ENCODE peak calls at places on chromosomes 11 and 22, in six cellular contexts. A, E, C, T, J and V are unnamed samples.

GRCh38 chr22:46145896-46146295 is 4.4 kb upstream of the PPARA start:
- DNase-seq in A (no peak), T (no peak), E (no peak), C (no peak), J (no peak), V (no peak)

GRCh38 chr11:116148056-116148455 is 624.7 kb downstream of the BUD13 start:
- DNase-seq in E (peak), J (no peak), A (no peak), T (no peak), C (no peak), V (peak)

GRCh38 chr11:70713988-70714665 is 315.8 kb downstream of the CTTN start:
- DNase-seq in E (peak), A (no peak), J (no peak), C (no peak), T (no peak), V (no peak)

GRCh38 chr11:74182635-74183034 is 11.5 kb downstream of the PPME1 start:
- DNase-seq in J (no peak), A (no peak), T (no peak), C (no peak), E (no peak), V (no peak)

GRCh38 chr11:72833792-72834501 is 19.7 kb downstream of the ATG16L2 start:
- DNase-seq in T (no peak), E (no peak), J (no peak), A (no peak), C (no peak), V (peak)

GRCh38 chr11:34654491-34655334 is 33.8 kb downstream of the EHF start:
- DNase-seq in J (no peak), C (peak), T (no peak), E (peak), A (peak), V (peak)

GRCh38 chr22:41517172-41518047 is 26.9 kb downstream of the POLR3H start:
- DNase-seq in A (peak), T (peak), E (peak), C (peak), J (no peak), V (peak)

GRCh38 chr11:66715346-66716085 is 13.5 kb downstream of the SPTBN2 start:
- DNase-seq in C (no peak), A (no peak), T (no peak), J (no peak), E (no peak), V (no peak)

GRCh38 chr11:70028147-70028855 is 49.8 kb upstream of the ANO1 start:
- DNase-seq in E (no peak), T (no peak), C (no peak), J (no peak), A (no peak), V (peak)

GRCh38 chr22:18076060-18076497 is 1.7 kb upstream of the PEX26 start:
- DNase-seq in E (peak), A (peak), C (peak), T (peak), J (no peak), V (peak)

GRCh38 chr11:1521382-1522080 is 35.0 kb upstream of the MOB2 start:
- DNase-seq in A (no peak), C (no peak), J (no peak), T (no peak), E (no peak), V (no peak)

GRCh38 chr22:46748948-46749681 is 11.1 kb upstream of the CERK start:
- DNase-seq in C (no peak), J (no peak), T (peak), A (no peak), E (no peak), V (no peak)

GRCh38 chr11:68978931-68979591 is 1.7 kb downstream of the MRGPRD start:
- DNase-seq in T (peak), C (no peak), J (no peak), A (no peak), E (no peak), V (peak)

GRCh38 chr11:110858556-110858921 is 146.3 kb upstream of the ARHGAP20 start:
- DNase-seq in E (no peak), T (no peak), C (no peak), J (no peak), A (no peak), V (peak)

GRCh38 chr11:17753153-17753552 is 18.6 kb downstream of the KCNC1 start:
- DNase-seq in J (no peak), A (no peak), C (no peak), T (no peak), E (no peak), V (no peak)

GRCh38 chr22:22952531-22953295 is 65.1 kb downstream of the IGLL5 start:
- DNase-seq in J (no peak), E (no peak), A (no peak), T (no peak), C (no peak), V (no peak)

GRCh38 chr11:61372659-61373058 is 10.5 kb downstream of the TMEM138 start:
- DNase-seq in A (no peak), C (no peak), J (no peak), T (no peak), E (no peak), V (no peak)

GRCh38 chr22:39416319-39416718 is 16.7 kb downstream of the TAB1 start:
- DNase-seq in J (no peak), A (no peak), C (no peak), E (peak), T (no peak), V (no peak)

GRCh38 chr11:75768909-75769771 is 562 bp downstream of the DGAT2 start:
- DNase-seq in J (no peak), E (peak), C (no peak), T (no peak), A (no peak), V (no peak)

GRCh38 chr22:44818727-44819126 is 66.4 kb downstream of the ARHGAP8 start:
- DNase-seq in E (no peak), J (no peak), T (no peak), C (no peak), A (no peak), V (no peak)

GRCh38 chr22:30485362-30485988 is 13.7 kb upstream of the SEC14L3 start:
- DNase-seq in J (peak), T (peak), C (no peak), E (peak), A (peak), V (peak)

GRCh38 chr11:2557381-2557780 is 112.6 kb downstream of the KCNQ1 start:
- DNase-seq in E (no peak), C (no peak), T (peak), J (no peak), A (no peak), V (no peak)

GRCh38 chr11:17979770-17980371 is 33.0 kb downstream of the SERGEF start:
- DNase-seq in A (peak), T (peak), J (no peak), C (peak), E (peak), V (no peak)

GRCh38 chr11:127890026-127890611 is 697.2 kb downstream of the ETS1 start:
- DNase-seq in E (no peak), A (no peak), T (no peak), J (no peak), C (no peak), V (no peak)

GRCh38 chr11:67276821-67277230 is 10.6 kb downstream of the GRK2 start:
- DNase-seq in C (no peak), E (peak), T (peak), A (no peak), J (peak), V (no peak)

GRCh38 chr22:25564979-25565677 is 653 bp downstream of the GRK3 start:
- DNase-seq in J (no peak), E (peak), A (no peak), T (peak), C (no peak), V (peak)

GRCh38 chr11:128525411-128526243 is 61.7 kb downstream of the ETS1 start:
- DNase-seq in C (no peak), T (no peak), A (peak), E (no peak), J (no peak), V (no peak)

GRCh38 chr11:112856133-112856532 is 105.1 kb upstream of the NCAM1 start:
- DNase-seq in E (no peak), C (no peak), A (no peak), T (no peak), J (no peak), V (no peak)

GRCh38 chr11:34332524-34332923 is 25.3 kb downstream of the ABTB2 start:
- DNase-seq in C (no peak), J (no peak), E (no peak), T (no peak), A (no peak), V (no peak)

GRCh38 chr11:47861762-47862161 is 13.6 kb upstream of the NUP160 start:
- DNase-seq in A (peak), J (no peak), T (no peak), C (no peak), E (no peak), V (no peak)

GRCh38 chr11:69892237-69892985 is 73.2 kb upstream of the FGF3 start:
- DNase-seq in J (no peak), E (peak), A (no peak), C (no peak), T (no peak), V (no peak)

GRCh38 chr11:27447288-27447914 is 25.2 kb downstream of the LGR4 start:
- DNase-seq in A (peak), C (no peak), E (no peak), J (no peak), T (no peak), V (no peak)